ENCODE peak calls at places on chromosome 9, in six cellular contexts. U, L, A, T, D and M are unnamed samples.

GRCh38 chr9:4741365-4742031 is 496 bp upstream of the AK3 start:
- DNase-seq in U (no peak), D (peak; percentile 21), T (peak; percentile 29), A (peak; percentile 71), L (peak; percentile 30), M (peak; percentile 54)

GRCh38 chr9:5499889-5500398 is 10.4 kb upstream of the PDCD1LG2 start:
- DNase-seq in T (no peak), D (peak; percentile 32), A (no peak), L (no peak), U (no peak), M (no peak)

GRCh38 chr9:77806697-77807096 is 158.6 kb upstream of the GNA14 start:
- DNase-seq in D (no peak), T (no peak), U (no peak), A (no peak), L (no peak), M (no peak)

GRCh38 chr9:127773245-127773644 is 5.2 kb downstream of the SH2D3C start:
- DNase-seq in U (no peak), T (no peak), L (no peak), A (no peak), D (no peak), M (no peak)

GRCh38 chr9:2132484-2133082 is 117.4 kb downstream of the SMARCA2 start:
- DNase-seq in T (no peak), L (peak; percentile 27), A (no peak), D (no peak), U (no peak), M (no peak)

GRCh38 chr9:89878687-89879086 is 273.9 kb downstream of the GADD45G start:
- DNase-seq in A (peak; percentile 29), D (peak; percentile 27), L (no peak), T (no peak), U (no peak), M (peak; percentile 21)

GRCh38 chr9:130707225-130707976 is 13.8 kb downstream of the EXOSC2 start:
- DNase-seq in D (peak; percentile 75), L (peak; percentile 56), A (peak; percentile 86), U (peak; percentile 43), T (peak; percentile 32), M (peak; percentile 77)

GRCh38 chr9:93668261-93668871 is 92.0 kb downstream of the PHF2 start:
- DNase-seq in U (no peak), D (no peak), T (no peak), A (no peak), L (no peak), M (no peak)

GRCh38 chr9:137763271-137763955 is 114.2 kb upstream of the CACNA1B start:
- DNase-seq in U (no peak), A (no peak), T (no peak), D (peak; percentile 13), L (no peak), M (peak; percentile 89)

GRCh38 chr9:115137511-115137910 is 19.6 kb upstream of the TNC start:
- DNase-seq in T (no peak), L (no peak), A (no peak), U (no peak), D (no peak), M (no peak)

GRCh38 chr9:6680797-6681146 is 35.2 kb upstream of the GLDC start:
- DNase-seq in A (no peak), L (peak; percentile 77), D (no peak), T (no peak), U (peak; percentile 34), M (peak; percentile 60)

GRCh38 chr9:116284518-116284917 is 130.9 kb downstream of the PAPPA start:
- DNase-seq in U (no peak), T (no peak), D (no peak), A (no peak), L (no peak), M (no peak)

GRCh38 chr9:33101104-33101951 is 24.9 kb upstream of the SMU1 start:
- DNase-seq in U (no peak), T (peak; percentile 64), L (peak; percentile 66), A (no peak), D (no peak), M (peak; percentile 78)

GRCh38 chr9:13896047-13896446 is 417.9 kb downstream of the NFIB start:
- DNase-seq in T (peak; percentile 28), U (no peak), A (no peak), L (no peak), D (no peak), M (no peak)

GRCh38 chr9:86676426-86676825 is 270.9 kb downstream of the GAS1 start:
- DNase-seq in A (no peak), T (peak; percentile 32), D (no peak), U (no peak), L (no peak), M (no peak)

GRCh38 chr9:117156150-117156688 is 258.6 kb downstream of the ASTN2 start:
- DNase-seq in L (no peak), U (no peak), T (no peak), A (no peak), D (no peak), M (no peak)

GRCh38 chr9:14096182-14096922 is 217.6 kb downstream of the NFIB start:
- DNase-seq in L (peak; percentile 77), T (peak; percentile 74), U (no peak), A (no peak), D (peak; percentile 40), M (peak; percentile 39)

GRCh38 chr9:93098236-93098946 is 2.4 kb downstream of the CARD19 start:
- DNase-seq in A (peak; percentile 72), U (peak; percentile 56), D (peak; percentile 88), L (peak; percentile 92), T (peak; percentile 92), M (peak; percentile 78)

GRCh38 chr9:83456226-83456625 is 82.0 kb downstream of the FRMD3 start:
- DNase-seq in A (no peak), D (no peak), U (no peak), T (no peak), L (no peak), M (no peak)

GRCh38 chr9:123776856-123777560 is 152.9 kb downstream of the DENND1A start:
- DNase-seq in A (no peak), T (no peak), L (no peak), U (no peak), D (no peak), M (no peak)

GRCh38 chr9:115770521-115770920 is 383.1 kb upstream of the PAPPA start:
- DNase-seq in L (no peak), U (no peak), A (no peak), D (no peak), T (no peak), M (no peak)

GRCh38 chr9:131976157-131976740 is 103.4 kb downstream of the MED27 start:
- DNase-seq in L (no peak), U (no peak), A (no peak), D (no peak), T (no peak), M (no peak)

GRCh38 chr9:95937131-95937530 is 61.6 kb downstream of the ERCC6L2 start:
- DNase-seq in D (no peak), T (peak; percentile 66), U (no peak), A (no peak), L (no peak), M (no peak)

GRCh38 chr9:14908221-14909206 is 1.7 kb downstream of the FREM1 start:
- DNase-seq in T (no peak), L (no peak), D (peak; percentile 56), A (no peak), U (no peak), M (peak; percentile 9)

GRCh38 chr9:99039388-99040182 is 65.3 kb upstream of the TGFBR1 start:
- DNase-seq in L (no peak), T (peak; percentile 20), U (no peak), D (no peak), A (no peak), M (no peak)

GRCh38 chr9:112884086-112884485 is 6.6 kb downstream of the SLC46A2 start:
- DNase-seq in A (no peak), T (peak; percentile 67), D (no peak), U (no peak), L (peak; percentile 13), M (no peak)

GRCh38 chr9:116153765-116154333 is at the start of gene PAPPA:
- DNase-seq in L (no peak), A (no peak), D (no peak), U (no peak), T (no peak), M (no peak)

GRCh38 chr9:137241490-137242328 is 622 bp downstream of the TUBB4B start:
- DNase-seq in T (peak; percentile 69), L (peak; percentile 50), U (peak; percentile 71), D (no peak), A (peak; percentile 71), M (peak; percentile 47)

GRCh38 chr9:98700801-98701200 is 7.9 kb downstream of the GABBR2 start:
- DNase-seq in L (no peak), D (no peak), T (no peak), A (no peak), U (no peak), M (no peak)

GRCh38 chr9:117704024-117704575 is at the start of gene TLR4:
- DNase-seq in A (peak; percentile 72), L (peak; percentile 49), U (no peak), D (peak; percentile 57), T (peak; percentile 75), M (peak; percentile 45)

GRCh38 chr9:95157491-95158151 is 159.9 kb downstream of the FANCC start:
- DNase-seq in U (no peak), L (no peak), D (peak; percentile 72), A (peak; percentile 56), T (peak; percentile 17), M (peak; percentile 69)

GRCh38 chr9:94905606-94906005 is 179.1 kb downstream of the AOPEP start:
- DNase-seq in D (no peak), T (no peak), L (no peak), A (no peak), U (no peak), M (no peak)

GRCh38 chr9:93226819-93227218 is 42.9 kb downstream of the WNK2 start:
- DNase-seq in U (no peak), T (no peak), D (no peak), L (no peak), A (peak; percentile 86), M (no peak)